ENCODE peak calls at places on chromosomes 2 and 18, in seven cellular contexts. One of them, this sample, is unnamed.

GRCh38 chr2:195674491-195675226 is 17.6 kb downstream of the SLC39A10 start:
- DNase-seq in GM23248: peak
- DNase-seq in activated CD4-positive, alpha-beta T cell treated with anti-CD3 and anti-CD28 coated beads, Interleukin-2, amount 10 ng/mL, durations not matched to agents 7 days and 5 days: no peak
- DNase-seq in NCI-H510A: no peak
- DNase-seq in naive B cell: no peak
- DNase-seq in T-cell: no peak
- DNase-seq in NCI-H345: no peak
- DNase-seq in this sample: no peak

GRCh38 chr2:74119324-74119723 is 28.4 kb downstream of the BOLA3 start:
- DNase-seq in GM23248: peak
- DNase-seq in activated CD4-positive, alpha-beta T cell treated with anti-CD3 and anti-CD28 coated beads, Interleukin-2, amount 10 ng/mL, durations not matched to agents 7 days and 5 days: no peak
- DNase-seq in NCI-H510A: no peak
- DNase-seq in naive B cell: no peak
- DNase-seq in T-cell: no peak
- DNase-seq in NCI-H345: no peak
- DNase-seq in this sample: no peak

GRCh38 chr2:193024791-193025190 is 830.1 kb upstream of the TMEFF2 start:
- DNase-seq in GM23248: no peak
- DNase-seq in activated CD4-positive, alpha-beta T cell treated with anti-CD3 and anti-CD28 coated beads, Interleukin-2, amount 10 ng/mL, durations not matched to agents 7 days and 5 days: no peak
- DNase-seq in NCI-H510A: no peak
- DNase-seq in naive B cell: no peak
- DNase-seq in T-cell: no peak
- DNase-seq in NCI-H345: no peak
- DNase-seq in this sample: no peak

GRCh38 chr2:27185331-27186026 is 26.4 kb upstream of the ATRAID start:
- DNase-seq in GM23248: peak
- DNase-seq in activated CD4-positive, alpha-beta T cell treated with anti-CD3 and anti-CD28 coated beads, Interleukin-2, amount 10 ng/mL, durations not matched to agents 7 days and 5 days: no peak
- DNase-seq in NCI-H510A: no peak
- DNase-seq in naive B cell: no peak
- DNase-seq in T-cell: no peak
- DNase-seq in NCI-H345: no peak
- DNase-seq in this sample: no peak

GRCh38 chr2:59342166-59342565 is 1101.0 kb upstream of the FANCL start:
- DNase-seq in GM23248: no peak
- DNase-seq in activated CD4-positive, alpha-beta T cell treated with anti-CD3 and anti-CD28 coated beads, Interleukin-2, amount 10 ng/mL, durations not matched to agents 7 days and 5 days: no peak
- DNase-seq in NCI-H510A: no peak
- DNase-seq in naive B cell: no peak
- DNase-seq in T-cell: no peak
- DNase-seq in NCI-H345: no peak
- DNase-seq in this sample: no peak

GRCh38 chr2:88603146-88603545 is 24.1 kb downstream of the EIF2AK3 start:
- DNase-seq in GM23248: peak
- DNase-seq in activated CD4-positive, alpha-beta T cell treated with anti-CD3 and anti-CD28 coated beads, Interleukin-2, amount 10 ng/mL, durations not matched to agents 7 days and 5 days: no peak
- DNase-seq in NCI-H510A: no peak
- DNase-seq in naive B cell: no peak
- DNase-seq in T-cell: no peak
- DNase-seq in NCI-H345: no peak
- DNase-seq in this sample: no peak

GRCh38 chr18:415627-416612 is 84.6 kb downstream of the COLEC12 start:
- DNase-seq in GM23248: peak
- DNase-seq in activated CD4-positive, alpha-beta T cell treated with anti-CD3 and anti-CD28 coated beads, Interleukin-2, amount 10 ng/mL, durations not matched to agents 7 days and 5 days: no peak
- DNase-seq in NCI-H510A: no peak
- DNase-seq in naive B cell: no peak
- DNase-seq in T-cell: no peak
- DNase-seq in NCI-H345: no peak
- DNase-seq in this sample: no peak

GRCh38 chr2:177334940-177335543 is 57.5 kb upstream of the AGPS start:
- DNase-seq in GM23248: peak
- DNase-seq in activated CD4-positive, alpha-beta T cell treated with anti-CD3 and anti-CD28 coated beads, Interleukin-2, amount 10 ng/mL, durations not matched to agents 7 days and 5 days: peak
- DNase-seq in NCI-H510A: peak
- DNase-seq in naive B cell: peak
- DNase-seq in T-cell: no peak
- DNase-seq in NCI-H345: peak
- DNase-seq in this sample: peak

GRCh38 chr2:113072584-113072983 is 4.8 kb downstream of the IL1F10 start:
- DNase-seq in GM23248: no peak
- DNase-seq in activated CD4-positive, alpha-beta T cell treated with anti-CD3 and anti-CD28 coated beads, Interleukin-2, amount 10 ng/mL, durations not matched to agents 7 days and 5 days: no peak
- DNase-seq in NCI-H510A: no peak
- DNase-seq in naive B cell: no peak
- DNase-seq in T-cell: no peak
- DNase-seq in NCI-H345: no peak
- DNase-seq in this sample: no peak

GRCh38 chr18:61929881-61930640 is 37.3 kb upstream of the RNF152 start:
- DNase-seq in GM23248: no peak
- DNase-seq in activated CD4-positive, alpha-beta T cell treated with anti-CD3 and anti-CD28 coated beads, Interleukin-2, amount 10 ng/mL, durations not matched to agents 7 days and 5 days: no peak
- DNase-seq in NCI-H510A: peak
- DNase-seq in naive B cell: no peak
- DNase-seq in T-cell: no peak
- DNase-seq in NCI-H345: peak
- DNase-seq in this sample: peak

GRCh38 chr2:143264851-143265250 is 135.6 kb downstream of the ARHGAP15 start:
- DNase-seq in GM23248: peak
- DNase-seq in activated CD4-positive, alpha-beta T cell treated with anti-CD3 and anti-CD28 coated beads, Interleukin-2, amount 10 ng/mL, durations not matched to agents 7 days and 5 days: no peak
- DNase-seq in NCI-H510A: no peak
- DNase-seq in naive B cell: no peak
- DNase-seq in T-cell: no peak
- DNase-seq in NCI-H345: no peak
- DNase-seq in this sample: no peak

GRCh38 chr2:207184348-207184747 is 18.6 kb upstream of the KLF7 start:
- DNase-seq in GM23248: peak
- DNase-seq in activated CD4-positive, alpha-beta T cell treated with anti-CD3 and anti-CD28 coated beads, Interleukin-2, amount 10 ng/mL, durations not matched to agents 7 days and 5 days: no peak
- DNase-seq in NCI-H510A: no peak
- DNase-seq in naive B cell: no peak
- DNase-seq in T-cell: no peak
- DNase-seq in NCI-H345: no peak
- DNase-seq in this sample: no peak

GRCh38 chr2:45654250-45654649 is 2.8 kb downstream of the PRKCE start:
- DNase-seq in GM23248: peak
- DNase-seq in activated CD4-positive, alpha-beta T cell treated with anti-CD3 and anti-CD28 coated beads, Interleukin-2, amount 10 ng/mL, durations not matched to agents 7 days and 5 days: no peak
- DNase-seq in NCI-H510A: peak
- DNase-seq in naive B cell: no peak
- DNase-seq in T-cell: no peak
- DNase-seq in NCI-H345: peak
- DNase-seq in this sample: no peak

GRCh38 chr2:40803900-40804299 is 352.0 kb upstream of the SLC8A1 start:
- DNase-seq in GM23248: no peak
- DNase-seq in activated CD4-positive, alpha-beta T cell treated with anti-CD3 and anti-CD28 coated beads, Interleukin-2, amount 10 ng/mL, durations not matched to agents 7 days and 5 days: no peak
- DNase-seq in NCI-H510A: no peak
- DNase-seq in naive B cell: no peak
- DNase-seq in T-cell: no peak
- DNase-seq in NCI-H345: no peak
- DNase-seq in this sample: no peak

GRCh38 chr2:10900216-10901109 is 11.3 kb upstream of the KCNF1 start:
- DNase-seq in GM23248: peak
- DNase-seq in activated CD4-positive, alpha-beta T cell treated with anti-CD3 and anti-CD28 coated beads, Interleukin-2, amount 10 ng/mL, durations not matched to agents 7 days and 5 days: no peak
- DNase-seq in NCI-H510A: no peak
- DNase-seq in naive B cell: no peak
- DNase-seq in T-cell: no peak
- DNase-seq in NCI-H345: peak
- DNase-seq in this sample: peak

GRCh38 chr2:42141687-42142475 is 27.3 kb upstream of the EML4 start:
- DNase-seq in GM23248: peak
- DNase-seq in activated CD4-positive, alpha-beta T cell treated with anti-CD3 and anti-CD28 coated beads, Interleukin-2, amount 10 ng/mL, durations not matched to agents 7 days and 5 days: no peak
- DNase-seq in NCI-H510A: peak
- DNase-seq in naive B cell: peak
- DNase-seq in T-cell: no peak
- DNase-seq in NCI-H345: peak
- DNase-seq in this sample: peak

GRCh38 chr18:32576296-32576916 is 105.7 kb upstream of the GAREM1 start:
- DNase-seq in GM23248: peak
- DNase-seq in activated CD4-positive, alpha-beta T cell treated with anti-CD3 and anti-CD28 coated beads, Interleukin-2, amount 10 ng/mL, durations not matched to agents 7 days and 5 days: no peak
- DNase-seq in NCI-H510A: no peak
- DNase-seq in naive B cell: no peak
- DNase-seq in T-cell: no peak
- DNase-seq in NCI-H345: no peak
- DNase-seq in this sample: peak

GRCh38 chr18:79523738-79524180 is 128.0 kb downstream of the NFATC1 start:
- DNase-seq in GM23248: no peak
- DNase-seq in activated CD4-positive, alpha-beta T cell treated with anti-CD3 and anti-CD28 coated beads, Interleukin-2, amount 10 ng/mL, durations not matched to agents 7 days and 5 days: peak
- DNase-seq in NCI-H510A: no peak
- DNase-seq in naive B cell: peak
- DNase-seq in T-cell: peak
- DNase-seq in NCI-H345: no peak
- DNase-seq in this sample: no peak

GRCh38 chr18:26021061-26021754 is 69.2 kb downstream of the SS18 start:
- DNase-seq in GM23248: no peak
- DNase-seq in activated CD4-positive, alpha-beta T cell treated with anti-CD3 and anti-CD28 coated beads, Interleukin-2, amount 10 ng/mL, durations not matched to agents 7 days and 5 days: no peak
- DNase-seq in NCI-H510A: no peak
- DNase-seq in naive B cell: no peak
- DNase-seq in T-cell: no peak
- DNase-seq in NCI-H345: no peak
- DNase-seq in this sample: no peak

GRCh38 chr2:10289891-10290290 is 12.8 kb upstream of the HPCAL1 start:
- DNase-seq in GM23248: peak
- DNase-seq in activated CD4-positive, alpha-beta T cell treated with anti-CD3 and anti-CD28 coated beads, Interleukin-2, amount 10 ng/mL, durations not matched to agents 7 days and 5 days: no peak
- DNase-seq in NCI-H510A: no peak
- DNase-seq in naive B cell: no peak
- DNase-seq in T-cell: no peak
- DNase-seq in NCI-H345: no peak
- DNase-seq in this sample: no peak

GRCh38 chr2:146916914-146917313 is 927.9 kb upstream of the ACVR2A start:
- DNase-seq in GM23248: no peak
- DNase-seq in activated CD4-positive, alpha-beta T cell treated with anti-CD3 and anti-CD28 coated beads, Interleukin-2, amount 10 ng/mL, durations not matched to agents 7 days and 5 days: no peak
- DNase-seq in NCI-H510A: no peak
- DNase-seq in naive B cell: no peak
- DNase-seq in T-cell: no peak
- DNase-seq in NCI-H345: no peak
- DNase-seq in this sample: no peak

GRCh38 chr2:36452279-36452678 is 96.7 kb downstream of the CRIM1 start:
- DNase-seq in GM23248: peak
- DNase-seq in activated CD4-positive, alpha-beta T cell treated with anti-CD3 and anti-CD28 coated beads, Interleukin-2, amount 10 ng/mL, durations not matched to agents 7 days and 5 days: no peak
- DNase-seq in NCI-H510A: no peak
- DNase-seq in naive B cell: no peak
- DNase-seq in T-cell: no peak
- DNase-seq in NCI-H345: no peak
- DNase-seq in this sample: no peak